ENCODE peak calls at places on chromosomes 12 and 14, in ten cellular contexts. One of them, this sample, is unnamed.

GRCh38 chr12:67333649-67334048 is 64.5 kb downstream of the CAND1 start:
- DNase-seq in A549: no peak
- DNase-seq in upper lobe of right lung: no peak
- DNase-seq in vagina: no peak
- DNase-seq in left ventricle myocardium inferior: no peak
- DNase-seq in fibroblast of pulmonary artery: no peak
- DNase-seq in Peyer's patch: no peak
- DNase-seq in tibial artery: no peak
- DNase-seq in tibial nerve: no peak
- DNase-seq in transverse colon: no peak
- DNase-seq in this sample: no peak

GRCh38 chr12:24596768-24597388 is 352.0 kb downstream of the BCAT1 start:
- DNase-seq in upper lobe of right lung: no peak
- DNase-seq in tibial nerve: no peak
- DNase-seq in transverse colon: no peak
- DNase-seq in left ventricle myocardium inferior: no peak
- DNase-seq in Peyer's patch: no peak
- DNase-seq in A549: peak; percentile 15
- DNase-seq in vagina: no peak
- DNase-seq in fibroblast of pulmonary artery: peak; percentile 68
- DNase-seq in tibial artery: no peak
- DNase-seq in this sample: peak; percentile 34

GRCh38 chr12:75807494-75807893 is 224.1 kb downstream of the PHLDA1 start:
- DNase-seq in Peyer's patch: no peak
- DNase-seq in tibial artery: no peak
- DNase-seq in tibial nerve: no peak
- DNase-seq in upper lobe of right lung: no peak
- DNase-seq in vagina: no peak
- DNase-seq in left ventricle myocardium inferior: no peak
- DNase-seq in transverse colon: no peak
- DNase-seq in fibroblast of pulmonary artery: no peak
- DNase-seq in A549: no peak
- DNase-seq in this sample: no peak

GRCh38 chr14:69693145-69693544 is 73.8 kb upstream of the SRSF5 start:
- DNase-seq in Peyer's patch: peak; percentile 68
- DNase-seq in tibial nerve: no peak
- DNase-seq in upper lobe of right lung: no peak
- DNase-seq in fibroblast of pulmonary artery: no peak
- DNase-seq in A549: no peak
- DNase-seq in vagina: no peak
- DNase-seq in left ventricle myocardium inferior: peak; percentile 45
- DNase-seq in tibial artery: no peak
- DNase-seq in transverse colon: peak; percentile 61
- DNase-seq in this sample: peak; percentile 65

GRCh38 chr12:52526511-52526951 is 6.3 kb upstream of the KRT5 start:
- DNase-seq in left ventricle myocardium inferior: no peak
- DNase-seq in upper lobe of right lung: no peak
- DNase-seq in tibial artery: peak; percentile 13
- DNase-seq in tibial nerve: no peak
- DNase-seq in A549: no peak
- DNase-seq in vagina: peak; percentile 79
- DNase-seq in Peyer's patch: peak; percentile 27
- DNase-seq in transverse colon: no peak
- DNase-seq in fibroblast of pulmonary artery: no peak
- DNase-seq in this sample: no peak

GRCh38 chr12:49439042-49439441 is 71.8 kb downstream of the SPATS2 start:
- DNase-seq in tibial nerve: no peak
- DNase-seq in transverse colon: no peak
- DNase-seq in upper lobe of right lung: no peak
- DNase-seq in Peyer's patch: no peak
- DNase-seq in fibroblast of pulmonary artery: no peak
- DNase-seq in left ventricle myocardium inferior: no peak
- DNase-seq in tibial artery: no peak
- DNase-seq in vagina: no peak
- DNase-seq in A549: no peak
- DNase-seq in this sample: no peak

GRCh38 chr12:30515351-30515750 is 180.3 kb downstream of the IPO8 start:
- DNase-seq in left ventricle myocardium inferior: no peak
- DNase-seq in A549: no peak
- DNase-seq in upper lobe of right lung: no peak
- DNase-seq in transverse colon: no peak
- DNase-seq in fibroblast of pulmonary artery: peak; percentile 60
- DNase-seq in Peyer's patch: no peak
- DNase-seq in vagina: no peak
- DNase-seq in tibial nerve: no peak
- DNase-seq in tibial artery: no peak
- DNase-seq in this sample: peak; percentile 2

GRCh38 chr14:89163237-89163636 is 253.8 kb downstream of the FOXN3 start:
- DNase-seq in tibial artery: no peak
- DNase-seq in vagina: no peak
- DNase-seq in left ventricle myocardium inferior: no peak
- DNase-seq in transverse colon: no peak
- DNase-seq in tibial nerve: no peak
- DNase-seq in A549: no peak
- DNase-seq in fibroblast of pulmonary artery: no peak
- DNase-seq in Peyer's patch: no peak
- DNase-seq in upper lobe of right lung: no peak
- DNase-seq in this sample: no peak

GRCh38 chr12:1519642-1520041 is 74.7 kb downstream of the FBXL14 start:
- DNase-seq in fibroblast of pulmonary artery: no peak
- DNase-seq in A549: no peak
- DNase-seq in Peyer's patch: no peak
- DNase-seq in tibial nerve: no peak
- DNase-seq in vagina: no peak
- DNase-seq in upper lobe of right lung: peak; percentile 59
- DNase-seq in transverse colon: no peak
- DNase-seq in left ventricle myocardium inferior: no peak
- DNase-seq in tibial artery: no peak
- DNase-seq in this sample: peak; percentile 38

GRCh38 chr12:75863475-75863874 is 168.1 kb downstream of the PHLDA1 start:
- DNase-seq in tibial nerve: no peak
- DNase-seq in A549: peak; percentile 19
- DNase-seq in tibial artery: no peak
- DNase-seq in left ventricle myocardium inferior: no peak
- DNase-seq in fibroblast of pulmonary artery: no peak
- DNase-seq in Peyer's patch: no peak
- DNase-seq in upper lobe of right lung: no peak
- DNase-seq in transverse colon: no peak
- DNase-seq in vagina: no peak
- DNase-seq in this sample: no peak

GRCh38 chr12:97595423-97595822 is 132.8 kb downstream of the RMST start:
- DNase-seq in fibroblast of pulmonary artery: no peak
- DNase-seq in tibial artery: no peak
- DNase-seq in tibial nerve: no peak
- DNase-seq in A549: no peak
- DNase-seq in transverse colon: no peak
- DNase-seq in upper lobe of right lung: no peak
- DNase-seq in Peyer's patch: no peak
- DNase-seq in left ventricle myocardium inferior: no peak
- DNase-seq in vagina: no peak
- DNase-seq in this sample: no peak
- H3K4me3 ChIP-seq in fibroblast of pulmonary artery: no peak overlapping the region
- H3K4me3 ChIP-seq in tibial artery: no peak overlapping the region
- H3K4me3 ChIP-seq in tibial nerve: no peak overlapping the region
- H3K4me3 ChIP-seq in A549: no peak overlapping the region
- H3K4me3 ChIP-seq in transverse colon: no peak overlapping the region
- H3K4me3 ChIP-seq in upper lobe of right lung: no peak overlapping the region
- H3K4me3 ChIP-seq in Peyer's patch: no peak overlapping the region
- H3K4me3 ChIP-seq in left ventricle myocardium inferior: no peak overlapping the region
- H3K4me3 ChIP-seq in vagina: no peak overlapping the region
- H3K4me3 ChIP-seq in this sample: no peak overlapping the region

GRCh38 chr12:122988612-122989442 is 8.3 kb downstream of the ARL6IP4 start:
- DNase-seq in Peyer's patch: no peak
- DNase-seq in vagina: no peak
- DNase-seq in tibial artery: no peak
- DNase-seq in left ventricle myocardium inferior: no peak
- DNase-seq in fibroblast of pulmonary artery: no peak
- DNase-seq in transverse colon: no peak
- DNase-seq in tibial nerve: no peak
- DNase-seq in upper lobe of right lung: no peak
- DNase-seq in A549: no peak
- DNase-seq in this sample: no peak
- TF ChIP-seq CTCF in Peyer's patch: no peak
- TF ChIP-seq CTCF in vagina: no peak
- TF ChIP-seq CTCF in tibial artery: no peak
- TF ChIP-seq CTCF in left ventricle myocardium inferior: no peak
- TF ChIP-seq CTCF in fibroblast of pulmonary artery: no peak
- TF ChIP-seq CTCF in transverse colon: no peak
- TF ChIP-seq CTCF in tibial nerve: no peak
- TF ChIP-seq CTCF in upper lobe of right lung: no peak
- TF ChIP-seq CTCF in A549: no peak
- TF ChIP-seq CTCF in this sample: no peak

GRCh38 chr14:101972126-101972785 is 7.9 kb downstream of the DYNC1H1 start:
- DNase-seq in transverse colon: peak; percentile 83
- DNase-seq in upper lobe of right lung: peak; percentile 76
- DNase-seq in A549: peak; percentile 90
- DNase-seq in vagina: no peak
- DNase-seq in fibroblast of pulmonary artery: peak; percentile 99
- DNase-seq in left ventricle myocardium inferior: peak; percentile 77
- DNase-seq in tibial nerve: peak; percentile 62
- DNase-seq in Peyer's patch: peak; percentile 91
- DNase-seq in tibial artery: peak; percentile 93
- DNase-seq in this sample: peak; percentile 100
- H3K4me3 ChIP-seq in transverse colon: no peak overlapping the region
- H3K4me3 ChIP-seq in upper lobe of right lung: peak overlapping the region; percentile 7
- H3K4me3 ChIP-seq in A549: peak overlapping the region; percentile 24
- H3K4me3 ChIP-seq in vagina: no peak overlapping the region
- H3K4me3 ChIP-seq in fibroblast of pulmonary artery: peak overlapping the region; percentile 34
- H3K4me3 ChIP-seq in left ventricle myocardium inferior: peak overlapping the region; percentile 34
- H3K4me3 ChIP-seq in tibial nerve: no peak overlapping the region
- H3K4me3 ChIP-seq in Peyer's patch: no peak overlapping the region
- H3K4me3 ChIP-seq in tibial artery: no peak overlapping the region
- H3K4me3 ChIP-seq in this sample: peak overlapping the region; percentile 25

DNA sequence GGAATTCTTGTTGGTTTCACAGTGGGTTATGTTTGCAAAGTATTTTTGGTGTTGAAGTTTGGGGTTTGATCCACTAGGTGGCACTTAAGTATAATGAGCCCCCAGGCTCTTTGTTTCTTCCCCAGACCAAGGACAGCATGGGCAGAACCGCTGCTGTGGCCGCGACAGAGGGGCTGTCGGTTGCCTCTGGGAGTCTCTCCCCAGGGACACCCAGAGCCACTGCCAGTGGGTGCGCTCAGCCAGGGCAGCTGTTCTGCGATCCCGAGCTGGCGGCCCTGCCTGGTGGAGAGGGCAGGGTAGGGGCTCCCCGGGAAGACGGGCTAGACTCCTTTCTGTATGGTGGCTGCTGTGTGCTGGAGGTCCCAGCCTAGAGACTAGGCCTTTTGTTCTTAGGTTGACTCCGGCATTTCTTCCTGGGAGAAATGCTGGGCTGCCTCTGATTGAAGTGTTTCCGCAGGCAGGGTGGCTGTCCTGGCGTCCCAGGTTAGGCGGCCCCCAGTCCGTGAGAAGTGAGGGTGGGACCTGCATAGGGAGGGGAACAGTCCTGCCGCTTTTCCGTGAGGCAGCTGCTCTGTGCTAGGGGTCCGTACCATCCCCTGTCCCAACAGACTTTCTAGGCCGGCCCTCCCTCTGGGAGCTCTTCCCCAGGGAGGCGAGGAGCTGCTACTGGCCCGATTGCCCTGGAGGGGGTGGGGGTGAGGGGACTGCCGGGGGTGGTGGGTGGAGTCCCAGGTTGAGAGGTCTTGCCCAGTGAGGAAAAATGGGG is 253.1 kb upstream of the PELI2 start:
- DNase-seq in vagina: no peak
- DNase-seq in left ventricle myocardium inferior: no peak
- DNase-seq in upper lobe of right lung: no peak
- DNase-seq in fibroblast of pulmonary artery: no peak
- DNase-seq in Peyer's patch: no peak
- DNase-seq in A549: no peak
- DNase-seq in tibial artery: no peak
- DNase-seq in tibial nerve: no peak
- DNase-seq in transverse colon: no peak
- DNase-seq in this sample: no peak
- TF ChIP-seq CTCF in vagina: no peak
- TF ChIP-seq CTCF in left ventricle myocardium inferior: no peak
- TF ChIP-seq CTCF in upper lobe of right lung: peak; percentile 20
- TF ChIP-seq CTCF in fibroblast of pulmonary artery: no peak
- TF ChIP-seq CTCF in Peyer's patch: no peak
- TF ChIP-seq CTCF in A549: no peak
- TF ChIP-seq CTCF in tibial artery: no peak
- TF ChIP-seq CTCF in tibial nerve: no peak
- TF ChIP-seq CTCF in transverse colon: no peak
- TF ChIP-seq CTCF in this sample: no peak

GRCh38 chr14:28773917-28774691 is 7.5 kb downstream of the FOXG1 start:
- DNase-seq in vagina: no peak
- DNase-seq in Peyer's patch: no peak
- DNase-seq in tibial nerve: no peak
- DNase-seq in left ventricle myocardium inferior: no peak
- DNase-seq in A549: no peak
- DNase-seq in tibial artery: no peak
- DNase-seq in upper lobe of right lung: no peak
- DNase-seq in transverse colon: no peak
- DNase-seq in fibroblast of pulmonary artery: peak; percentile 64
- DNase-seq in this sample: peak; percentile 83
- H3K4me3 ChIP-seq in vagina: no peak overlapping the region
- H3K4me3 ChIP-seq in Peyer's patch: no peak overlapping the region
- H3K4me3 ChIP-seq in tibial nerve: no peak overlapping the region
- H3K4me3 ChIP-seq in left ventricle myocardium inferior: no peak overlapping the region
- H3K4me3 ChIP-seq in A549: peak overlapping the region; percentile 24
- H3K4me3 ChIP-seq in tibial artery: no peak overlapping the region
- H3K4me3 ChIP-seq in upper lobe of right lung: no peak overlapping the region
- H3K4me3 ChIP-seq in transverse colon: no peak overlapping the region
- H3K4me3 ChIP-seq in fibroblast of pulmonary artery: no peak overlapping the region
- H3K4me3 ChIP-seq in this sample: no peak overlapping the region

This sample was measured in foreskin fibroblast.